ENCODE peak calls at places on chromosomes 11 and 22, in four cellular contexts. T is fibroblast of lung, C is fibroblast of the aortic adventitia, U is foreskin fibroblast. F is an unnamed sample.

GRCh38 chr22:46649176-46650077 is 29.2 kb downstream of the GRAMD4 start:
- DNase-seq in T (no peak), U (peak; percentile 15), C (no peak), F (peak; percentile 43)

GRCh38 chr11:109697140-109697843 is 275.3 kb downstream of the C11orf87 start:
- DNase-seq in C (peak; percentile 68), U (peak; percentile 20), T (peak; percentile 51), F (peak; percentile 57)

GRCh38 chr22:26671317-26672059 is 14.1 kb downstream of the MIAT start:
- DNase-seq in C (no peak), T (no peak), U (no peak), F (no peak)

GRCh38 chr22:45647532-45648225 is 24.0 kb upstream of the ATXN10 start:
- DNase-seq in T (no peak), U (no peak), C (no peak), F (no peak)

GRCh38 chr11:33375688-33376311 is 118.6 kb downstream of the HIPK3 start:
- DNase-seq in C (peak; percentile 40), U (peak; percentile 28), T (peak; percentile 46), F (peak; percentile 35)

GRCh38 chr22:33657670-33658069 is 262.6 kb downstream of the LARGE1 start:
- DNase-seq in U (no peak), C (no peak), T (no peak), F (no peak)

GRCh38 chr22:22109693-22110466 is 127.3 kb upstream of the TOP3B start:
- DNase-seq in U (no peak), C (no peak), T (no peak), F (no peak)

GRCh38 chr11:112097734-112098528 is 11.3 kb downstream of the SDHD start:
- DNase-seq in C (no peak), T (no peak), U (no peak), F (no peak)

GRCh38 chr11:115330693-115331482 is 173.3 kb downstream of the CADM1 start:
- DNase-seq in T (no peak), U (no peak), C (no peak), F (no peak)

GRCh38 chr11:10109836-10110235 is 184.2 kb downstream of the SBF2 start:
- DNase-seq in T (peak; percentile 67), C (peak; percentile 98), U (peak; percentile 77), F (peak; percentile 42)

GRCh38 chr11:86983071-86983488 is 27.9 kb upstream of the FZD4 start:
- DNase-seq in T (no peak), C (no peak), U (no peak), F (no peak)

GRCh38 chr11:10856689-10857603 is 907 bp downstream of the ZBED5 start:
- DNase-seq in U (no peak), T (peak; percentile 50), C (peak; percentile 55), F (peak; percentile 25)

GRCh38 chr11:110162216-110162615 is 69.0 kb downstream of the ZC3H12C start:
- DNase-seq in T (no peak), U (no peak), C (no peak), F (no peak)

GRCh38 chr11:19691815-19692214 is 20.8 kb upstream of the NAV2 start:
- DNase-seq in C (no peak), T (no peak), U (no peak), F (no peak)

GRCh38 chr11:95991545-95991944 is 67.6 kb upstream of the MTMR2 start:
- DNase-seq in U (no peak), T (peak; percentile 62), C (peak; percentile 21), F (peak; percentile 67)

GRCh38 chr11:12508151-12508740 is 130.9 kb downstream of the PARVA start:
- DNase-seq in C (peak; percentile 95), T (peak; percentile 83), U (peak; percentile 70), F (peak; percentile 57)

GRCh38 chr11:112211556-112211955 is 14.7 kb upstream of the PTS start:
- DNase-seq in C (no peak), U (no peak), T (no peak), F (no peak)

GRCh38 chr11:57667715-57668466 is at the start of gene ZDHHC5:
- DNase-seq in T (peak; percentile 100), U (peak; percentile 100), C (peak; percentile 100), F (peak; percentile 100)
- TF ChIP-seq CTCF in T (peak; percentile 40), U (peak; percentile 22), C (peak; percentile 7), F (peak; percentile 42)

GRCh38 chr11:102879801-102880200 is 5.0 kb upstream of the MMP12 start:
- DNase-seq in C (no peak), U (no peak), T (no peak), F (no peak)
- H3K4me3 ChIP-seq in C (no peak overlapping the region), U (no peak overlapping the region), T (no peak overlapping the region), F (no peak overlapping the region)

GRCh38 chr11:65433657-65434056 is 11.1 kb downstream of the NEAT1 start:
- DNase-seq in U (no peak), C (peak; percentile 43), T (no peak), F (peak; percentile 29)

GRCh38 chr11:65434057-65434666 is 11.6 kb downstream of the NEAT1 start:
- DNase-seq in T (peak; percentile 33), C (peak; percentile 65), U (no peak), F (peak; percentile 32)

GRCh38 chr11:65431452-65432132 is 9.0 kb downstream of the NEAT1 start:
- DNase-seq in U (no peak), T (peak; percentile 43), C (peak; percentile 76), F (peak; percentile 44)

GRCh38 chr11:65432133-65432650 is 9.6 kb downstream of the NEAT1 start:
- DNase-seq in T (no peak), U (no peak), C (peak; percentile 61), F (no peak)

GRCh38 chr11:65432686-65433582 is 10.3 kb downstream of the NEAT1 start:
- DNase-seq in T (peak; percentile 48), U (no peak), C (peak; percentile 72), F (peak; percentile 54)
- TF ChIP-seq CTCF in T (no peak), U (no peak), C (no peak), F (no peak)

GRCh38 chr11:108204376-108204775 is 18.1 kb downstream of the NPAT start:
- DNase-seq in U (no peak), C (no peak), T (no peak), F (no peak)

GRCh38 chr11:108206171-108206570 is 16.3 kb downstream of the NPAT start:
- DNase-seq in C (peak; percentile 22), U (no peak), T (no peak), F (no peak)

GRCh38 chr11:108203075-108203474 is 19.4 kb downstream of the NPAT start:
- DNase-seq in U (no peak), C (no peak), T (no peak), F (no peak)

GRCh38 chr11:108206969-108207682 is 15.3 kb downstream of the NPAT start:
- DNase-seq in U (no peak), C (no peak), T (no peak), F (no peak)

GRCh38 chr11:108204918-108205499 is 17.4 kb downstream of the NPAT start:
- DNase-seq in T (no peak), U (no peak), C (no peak), F (no peak)
- H3K4me3 ChIP-seq in T (no peak overlapping the region), U (no peak overlapping the region), C (no peak overlapping the region), F (no peak overlapping the region)

DNA sequence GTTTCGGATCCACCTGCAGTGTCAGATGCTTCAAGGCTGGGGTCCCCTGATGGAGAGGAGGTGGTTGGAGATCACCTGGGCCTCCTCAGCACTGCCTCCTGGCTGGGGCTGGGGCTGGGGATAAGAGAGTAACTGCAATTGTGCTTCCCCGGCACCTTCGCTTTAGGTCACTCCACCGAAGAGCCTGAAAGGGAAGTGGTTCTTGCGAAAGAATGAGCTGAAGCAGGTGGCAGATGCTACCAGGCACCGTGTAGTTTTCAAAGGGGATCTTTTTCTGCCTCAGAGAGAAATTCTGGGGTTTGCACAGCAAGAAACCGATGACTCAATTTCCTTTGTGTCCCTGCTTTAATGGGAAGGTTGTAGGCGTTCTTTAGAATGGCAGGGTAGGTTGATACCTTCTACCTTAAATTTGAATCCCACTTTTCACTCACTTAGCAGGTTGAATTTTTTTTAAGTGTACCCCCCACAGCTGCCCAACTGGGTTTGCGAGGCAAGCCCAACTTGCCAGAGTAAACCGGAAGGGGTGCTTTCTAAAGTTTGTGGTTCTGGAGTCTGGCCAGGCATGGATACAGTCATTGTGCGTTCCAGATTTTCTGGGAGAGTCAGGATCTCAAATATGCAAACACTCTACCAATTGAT is 5.3 kb downstream of the CD44 start:
- DNase-seq in T (peak; percentile 88), C (peak; percentile 81), U (peak; percentile 67), F (peak; percentile 81)
- TF ChIP-seq CTCF in T (no peak), C (no peak), U (no peak), F (no peak)

GRCh38 chr11:64007629-64008282 is 21.5 kb downstream of the OTUB1 start:
- DNase-seq in C (peak; percentile 53), T (no peak), U (no peak), F (no peak)

GRCh38 chr11:64005691-64006090 is 19.5 kb downstream of the OTUB1 start:
- DNase-seq in U (no peak), C (no peak), T (no peak), F (no peak)

GRCh38 chr11:64006468-64006867 is 20.2 kb downstream of the OTUB1 start:
- DNase-seq in C (no peak), T (no peak), U (no peak), F (no peak)

GRCh38 chr11:64008283-64008931 is 22.2 kb downstream of the OTUB1 start:
- DNase-seq in T (no peak), C (no peak), U (no peak), F (no peak)

GRCh38 chr11:64007160-64007628 is 21.0 kb downstream of the OTUB1 start:
- DNase-seq in C (peak; percentile 34), T (peak; percentile 34), U (peak; percentile 50), F (no peak)
- H3K4me3 ChIP-seq in C (peak overlapping the region; percentile 42), T (peak overlapping the region; percentile 17), U (peak overlapping the region; percentile 42), F (peak overlapping the region; percentile 20)

DNA sequence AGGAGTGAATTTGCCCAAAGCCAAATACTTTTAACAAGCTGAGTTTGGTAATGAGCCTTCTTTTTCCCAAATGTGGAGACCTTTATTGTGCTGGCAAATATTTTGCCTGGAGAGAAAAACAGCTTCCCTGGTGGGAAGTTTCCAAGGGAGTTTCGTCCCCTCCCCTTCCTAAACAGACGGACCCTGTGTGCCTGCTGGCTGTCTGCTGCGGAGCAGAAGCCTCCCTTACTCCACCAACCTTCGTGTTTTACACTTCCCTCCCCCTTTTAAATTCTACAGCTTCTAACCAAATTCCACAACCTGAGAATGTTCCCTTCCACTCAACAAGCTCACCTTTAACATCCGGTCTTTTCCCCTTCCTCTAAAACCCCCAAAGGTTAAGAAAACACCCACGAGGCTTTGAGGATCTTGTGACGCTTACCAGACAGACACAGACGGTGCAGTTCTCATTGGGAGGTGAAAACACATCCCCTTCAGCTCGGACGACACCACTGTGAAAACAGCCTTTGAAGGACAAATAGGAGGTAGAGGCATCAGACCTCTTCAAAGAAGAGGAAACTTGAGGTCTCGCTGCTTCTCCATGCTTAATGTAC is 17.0 kb downstream of the VWCE start:
- DNase-seq in T (no peak), C (no peak), U (no peak), F (no peak)
- TF ChIP-seq CTCF in T (no peak), C (no peak), U (no peak), F (no peak)

GRCh38 chr22:36417281-36417686 is 29.5 kb upstream of the MYH9 start:
- DNase-seq in U (peak; percentile 74), C (no peak), T (peak; percentile 76), F (peak; percentile 50)

GRCh38 chr22:36419912-36420882 is 32.4 kb upstream of the MYH9 start:
- DNase-seq in T (no peak), C (no peak), U (no peak), F (no peak)

GRCh38 chr22:36415415-36416168 is 27.8 kb upstream of the MYH9 start:
- DNase-seq in T (no peak), U (no peak), C (no peak), F (no peak)

GRCh38 chr22:36422287-36423014 is 34.7 kb upstream of the MYH9 start:
- DNase-seq in C (no peak), U (no peak), T (no peak), F (no peak)

GRCh38 chr22:36419177-36419911 is 31.6 kb upstream of the MYH9 start:
- DNase-seq in C (peak; percentile 62), T (peak; percentile 45), U (peak; percentile 85), F (peak; percentile 46)
- H3K4me3 ChIP-seq in C (no peak overlapping the region), T (no peak overlapping the region), U (peak overlapping the region; percentile 23), F (no peak overlapping the region)

F was measured in astrocyte of the spinal cord.